ENCODE peak calls at places on chromosomes 7 and 10, in four cellular contexts. X, L, C and N are unnamed samples.

GRCh38 chr7:260441-261281 is 29.3 kb upstream of the FOXL3 start:
- DNase-seq in X (no peak), L (no peak), C (peak; percentile 39), N (no peak)

GRCh38 chr7:151579642-151580041 is 59.9 kb upstream of the RHEB start:
- DNase-seq in X (no peak), L (no peak), C (no peak), N (no peak)

GRCh38 chr7:149854611-149855367 is 16.6 kb downstream of the ZNF862 start:
- DNase-seq in X (no peak), L (no peak), C (peak; percentile 77), N (no peak)

GRCh38 chr7:149409889-149410288 is 51.0 kb downstream of the ZNF777 start:
- DNase-seq in X (peak; percentile 38), L (no peak), C (no peak), N (no peak)

GRCh38 chr10:123809632-123810031 is 82.0 kb downstream of the CPXM2 start:
- DNase-seq in X (no peak), L (no peak), C (no peak), N (no peak)

GRCh38 chr10:77383861-77384553 is 253.6 kb downstream of the KCNMA1 start:
- DNase-seq in X (no peak), L (no peak), C (no peak), N (no peak)

GRCh38 chr7:79453558-79454324 is at the start of gene MAGI2:
- DNase-seq in X (no peak), L (no peak), C (peak; percentile 93), N (no peak)

GRCh38 chr7:45684910-45685618 is 110.9 kb downstream of the ADCY1 start:
- DNase-seq in X (no peak), L (no peak), C (no peak), N (no peak)

GRCh38 chr10:21638681-21639080 is 104.6 kb downstream of the MLLT10 start:
- DNase-seq in X (no peak), L (no peak), C (no peak), N (no peak)

GRCh38 chr10:99678921-99679320 is 19.6 kb downstream of the ENTPD7 start:
- DNase-seq in X (no peak), L (no peak), C (no peak), N (no peak)

GRCh38 chr7:6934981-6935380 is 108.9 kb upstream of the CCZ1B start:
- DNase-seq in X (no peak), L (no peak), C (no peak), N (no peak)

GRCh38 chr10:29023678-29024077 is 265.2 kb upstream of the LYZL1 start:
- DNase-seq in X (no peak), L (no peak), C (no peak), N (no peak)

GRCh38 chr7:121406866-121407439 is 10.8 kb upstream of the FAM3C start:
- DNase-seq in X (no peak), L (no peak), C (no peak), N (no peak)